ENCODE peak calls at places on chromosomes 6 and 20, in five cellular contexts. A is WERI-Rb-1; E is CD4-positive, alpha-beta T cell; R is IMR-90; W is hepatocyte. F is an unnamed sample.

GRCh38 chr20:9359561-9360308 is 154.7 kb upstream of the LAMP5 start:
- DNase-seq in A (peak), E (no peak), R (peak), W (peak), F (peak)

GRCh38 chr20:45419188-45420091 is 3.5 kb downstream of the PIGT start:
- DNase-seq in E (no peak), W (no peak), A (no peak), R (peak), F (no peak)

GRCh38 chr20:15643713-15644112 is 929.5 kb downstream of the KIF16B start:
- DNase-seq in A (no peak), E (no peak), W (no peak), R (peak), F (no peak)

GRCh38 chr20:11496382-11496781 is 421.3 kb upstream of the BTBD3 start:
- DNase-seq in A (no peak), E (no peak), R (peak), W (no peak), F (no peak)

GRCh38 chr6:47376930-47377329 is 67.2 kb upstream of the TNFRSF21 start:
- DNase-seq in R (no peak), W (no peak), A (peak), E (no peak), F (no peak)

GRCh38 chr6:37524025-37524647 is 24.4 kb upstream of the CCDC167 start:
- DNase-seq in E (no peak), A (no peak), W (no peak), R (peak), F (no peak)

GRCh38 chr6:104813552-104813951 is 46.2 kb downstream of the HACE1 start:
- DNase-seq in A (no peak), W (no peak), E (no peak), R (no peak), F (no peak)

GRCh38 chr20:47227119-47227518 is 129.4 kb downstream of the ZMYND8 start:
- DNase-seq in R (no peak), W (no peak), E (no peak), A (no peak), F (no peak)

GRCh38 chr20:25076201-25076600 is 5.7 kb downstream of the VSX1 start:
- DNase-seq in W (no peak), R (no peak), A (no peak), E (no peak), F (no peak)

GRCh38 chr20:31818376-31818908 is 714 bp upstream of the MYLK2 start:
- DNase-seq in A (no peak), W (no peak), R (no peak), E (no peak), F (no peak)

GRCh38 chr6:35054743-35055130 is 86.4 kb downstream of the TCP11 start:
- DNase-seq in R (no peak), W (no peak), A (no peak), E (no peak), F (no peak)

GRCh38 chr6:108895591-108895990 is 47.4 kb downstream of the ARMC2 start:
- DNase-seq in E (no peak), R (peak), A (no peak), W (no peak), F (no peak)

GRCh38 chr20:59248031-59248684 is 52.3 kb upstream of the EDN3 start:
- DNase-seq in W (no peak), E (no peak), R (no peak), A (no peak), F (no peak)

GRCh38 chr6:27890351-27891299 is 21.6 kb downstream of the OR2B2 start:
- DNase-seq in R (peak), E (peak), W (peak), A (peak), F (peak)

GRCh38 chr6:168058691-168059551 is 20.1 kb downstream of the FRMD1 start:
- DNase-seq in E (no peak), W (no peak), R (no peak), A (peak), F (no peak)

GRCh38 chr20:32019563-32020463 is 9.6 kb downstream of the CCM2L start:
- DNase-seq in W (no peak), E (no peak), A (no peak), R (no peak), F (no peak)

GRCh38 chr6:111291860-111292259 is 191.2 kb downstream of the REV3L start:
- DNase-seq in W (no peak), E (no peak), A (no peak), R (no peak), F (no peak)

GRCh38 chr6:9621276-9621675 is 793.6 kb downstream of the TFAP2A start:
- DNase-seq in W (no peak), A (no peak), E (no peak), R (peak), F (no peak)

GRCh38 chr20:49233226-49233625 is 14.0 kb downstream of the DDX27 start:
- DNase-seq in W (no peak), R (no peak), A (no peak), E (no peak), F (no peak)

GRCh38 chr6:75094614-75095321 is 111.1 kb downstream of the COL12A1 start:
- DNase-seq in W (peak), R (peak), E (no peak), A (no peak), F (no peak)

GRCh38 chr20:51811040-51811351 is 8.7 kb upstream of the SALL4 start:
- DNase-seq in R (peak), W (peak), E (no peak), A (no peak), F (no peak)

GRCh38 chr6:80304014-80304413 is 197.5 kb downstream of the BCKDHB start:
- DNase-seq in R (no peak), A (no peak), W (no peak), E (no peak), F (no peak)

GRCh38 chr6:121851056-121851455 is 415.6 kb downstream of the GJA1 start:
- DNase-seq in E (no peak), A (peak), W (peak), R (peak), F (peak)

GRCh38 chr6:37622639-37623038 is 75.0 kb downstream of the MDGA1 start:
- DNase-seq in A (no peak), E (no peak), R (no peak), W (no peak), F (no peak)

GRCh38 chr20:4067600-4068261 is 52.4 kb upstream of the RNF24 start:
- DNase-seq in E (no peak), R (peak), W (no peak), A (no peak), F (no peak)

GRCh38 chr6:160462551-160463109 is 114.5 kb downstream of the SLC22A3 start:
- DNase-seq in W (no peak), R (peak), E (peak), A (no peak), F (no peak)

GRCh38 chr20:5074050-5074674 is 45.6 kb downstream of the PCNA start:
- DNase-seq in R (no peak), A (no peak), W (no peak), E (no peak), F (no peak)

GRCh38 chr6:132401120-132401940 is at the start of gene MOXD1:
- DNase-seq in R (peak), E (no peak), A (peak), W (peak), F (peak)

GRCh38 chr20:33839591-33839990 is 28.4 kb downstream of the CHMP4B start:
- DNase-seq in A (no peak), E (no peak), W (no peak), R (no peak), F (no peak)

GRCh38 chr20:51757226-51757625 is 11.0 kb downstream of the ATP9A start:
- DNase-seq in E (no peak), A (no peak), R (no peak), W (no peak), F (no peak)

GRCh38 chr6:165985926-165986646 is 181.6 kb downstream of the TBXT start:
- DNase-seq in E (no peak), A (no peak), W (no peak), R (no peak), F (no peak)

GRCh38 chr6:96917098-96917497 is 7.4 kb upstream of the KLHL32 start:
- DNase-seq in R (no peak), E (no peak), A (no peak), W (no peak), F (no peak)

DNA sequence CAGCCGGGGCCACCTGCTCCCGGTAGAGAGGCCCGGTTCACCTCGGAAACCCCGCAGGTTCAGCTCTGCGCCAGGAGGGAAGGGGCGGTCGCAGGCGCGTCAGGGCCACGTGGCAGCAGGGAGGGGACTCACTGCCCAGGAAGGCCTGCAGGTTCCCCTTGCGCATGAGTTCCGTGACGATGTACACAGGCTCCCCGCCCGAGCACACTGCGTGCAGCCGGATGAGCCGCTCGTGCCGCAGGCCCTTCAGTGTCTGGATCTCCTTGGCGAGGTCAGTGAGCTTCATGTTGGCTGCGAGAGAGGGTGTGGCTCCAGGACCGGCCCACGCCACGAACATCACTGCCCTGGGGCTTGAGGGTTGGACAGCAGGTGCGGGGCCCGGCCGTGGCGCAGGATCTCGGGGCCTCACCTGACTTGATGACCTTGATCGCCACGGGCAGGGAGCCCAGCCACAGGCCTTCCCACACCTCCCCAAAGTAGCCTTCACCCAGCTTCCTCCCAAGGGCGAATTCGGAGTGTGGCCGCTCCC is 4.9 kb upstream of the PTK6 start:
- DNase-seq in W (no peak), R (no peak), E (no peak), A (peak), F (no peak)
- TF ChIP-seq CTCF in W (no peak), R (no peak), E (no peak), A (no peak), F (no peak)

GRCh38 chr6:137165375-137166246 is 7.8 kb downstream of the IL22RA2 start:
- DNase-seq in R (no peak), A (peak), W (no peak), E (peak), F (no peak)
- TF ChIP-seq CTCF in R (peak), A (peak), W (no peak), E (no peak), F (no peak)

GRCh38 chr6:150940951-150941350 is 75.4 kb downstream of the MTHFD1L start:
- DNase-seq in R (peak), W (no peak), E (no peak), A (no peak), F (no peak)
- TF ChIP-seq CTCF in R (no peak), W (no peak), E (no peak), A (no peak), F (no peak)

GRCh38 chr20:38033330-38034107 is at the start of the genes RPRD1B and TTI1:
- DNase-seq in W (peak), R (peak), E (peak), A (peak), F (peak)
- TF ChIP-seq CTCF in W (no peak), R (no peak), E (no peak), A (no peak), F (no peak)

GRCh38 chr6:29602564-29603361 is 17.8 kb downstream of the OR2H2 start:
- DNase-seq in E (no peak), W (peak), R (peak), A (peak), F (peak)
- TF ChIP-seq CTCF in E (no peak), W (peak), R (peak), A (peak), F (peak)

GRCh38 chr6:136209496-136209895 is 40.6 kb downstream of the MTFR2 start:
- DNase-seq in E (no peak), R (no peak), W (no peak), A (no peak), F (no peak)

GRCh38 chr6:136213853-136214252 is 36.3 kb downstream of the MTFR2 start:
- DNase-seq in R (no peak), E (no peak), W (no peak), A (no peak), F (no peak)

GRCh38 chr6:136212616-136213396 is 37.3 kb downstream of the MTFR2 start:
- DNase-seq in A (no peak), W (no peak), E (no peak), R (no peak), F (no peak)

GRCh38 chr6:136210450-136211165 is 39.5 kb downstream of the MTFR2 start:
- DNase-seq in R (no peak), E (no peak), A (no peak), W (no peak), F (no peak)

DNA sequence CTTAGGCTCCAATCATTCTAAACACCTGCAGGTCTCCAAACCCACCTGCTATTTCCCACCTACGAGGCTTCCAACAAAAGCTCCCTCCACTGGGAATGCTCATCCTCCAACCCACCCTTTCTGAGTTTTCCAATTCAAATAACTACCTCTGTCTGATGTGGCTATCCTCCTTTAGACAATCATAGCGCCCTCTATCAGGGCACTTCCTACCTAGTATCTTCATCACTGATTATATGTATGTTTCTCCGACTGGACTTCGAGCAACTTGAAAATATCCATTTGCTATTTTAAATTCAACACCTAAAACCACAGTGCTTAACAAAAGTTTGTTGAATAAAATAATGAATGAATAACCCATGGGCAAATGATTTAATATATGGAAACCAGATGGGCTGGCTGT is 41.3 kb downstream of the MTFR2 start:
- DNase-seq in W (no peak), A (no peak), R (no peak), E (no peak), F (no peak)
- TF ChIP-seq CTCF in W (no peak), A (no peak), R (no peak), E (no peak), F (no peak)